ENCODE peak calls at places on chromosomes 3 and 15, in four cellular contexts. I is stimulated activated CD4-positive, alpha-beta T cell treated with anti-CD3 and anti-CD28 coated beads, Interleukin-15, amount 100 ng/mL, for 1 hour; T is LoVo; K is astrocyte. E is an unnamed sample.

GRCh38 chr3:12869025-12869695 is 27.8 kb upstream of the RPL32 start:
- DNase-seq in I (no peak), T (no peak), K (no peak), E (no peak)

GRCh38 chr3:106086636-106087035 is 217.8 kb upstream of the CBLB start:
- DNase-seq in I (no peak), T (peak), K (no peak), E (no peak)

GRCh38 chr15:68276668-68277067 is 877 bp upstream of the FEM1B start:
- DNase-seq in I (no peak), T (no peak), K (no peak), E (no peak)

GRCh38 chr15:70087708-70088352 is 9.9 kb downstream of the TLE3 start:
- DNase-seq in I (no peak), T (no peak), K (no peak), E (no peak)

GRCh38 chr3:29515451-29515850 is 234.6 kb downstream of the RBMS3 start:
- DNase-seq in I (no peak), T (no peak), K (peak), E (no peak)

GRCh38 chr3:48039487-48040190 is 23.4 kb upstream of the MAP4 start:
- DNase-seq in I (no peak), T (peak), K (peak), E (no peak)

GRCh38 chr3:142850395-142851023 is 38.4 kb downstream of the PCOLCE2 start:
- DNase-seq in I (no peak), T (peak), K (peak), E (no peak)

GRCh38 chr3:42148982-42149432 is 57.9 kb downstream of the TRAK1 start:
- DNase-seq in I (no peak), T (no peak), K (peak), E (no peak)

GRCh38 chr15:58221591-58222241 is 83.5 kb downstream of the AQP9 start:
- DNase-seq in I (no peak), T (peak), K (no peak), E (no peak)

GRCh38 chr3:16848007-16848406 is 36.7 kb upstream of the PLCL2 start:
- DNase-seq in I (no peak), T (no peak), K (no peak), E (no peak)

GRCh38 chr3:120094776-120095225 is 554 bp upstream of the GSK3B start:
- DNase-seq in I (no peak), T (peak), K (peak), E (peak)

GRCh38 chr3:56989434-56990294 is 70.8 kb upstream of the SPATA12 start:
- DNase-seq in I (no peak), T (no peak), K (no peak), E (no peak)

GRCh38 chr3:121111914-121112612 is 204.1 kb downstream of the STXBP5L start:
- DNase-seq in I (no peak), T (no peak), K (no peak), E (no peak)

GRCh38 chr15:62277816-62278394 is 112.8 kb upstream of the C2CD4B start:
- DNase-seq in I (no peak), T (no peak), K (no peak), E (no peak)

GRCh38 chr3:161066926-161067325 is 38.2 kb downstream of the B3GALNT1 start:
- DNase-seq in I (no peak), T (no peak), K (no peak), E (no peak)

GRCh38 chr3:71503525-71504249 is 79.8 kb downstream of the FOXP1 start:
- DNase-seq in I (no peak), T (no peak), K (peak), E (no peak)

GRCh38 chr3:28286595-28286994 is 45.2 kb downstream of the CMC1 start:
- DNase-seq in I (no peak), T (peak), K (peak), E (no peak)

GRCh38 chr3:125220681-125221429 is 8.3 kb upstream of the SLC12A8 start:
- DNase-seq in I (no peak), T (no peak), K (peak), E (no peak)

GRCh38 chr3:49805367-49805782 is 2.3 kb downstream of the INKA1 start:
- DNase-seq in I (no peak), T (no peak), K (no peak), E (no peak)

GRCh38 chr3:33496449-33496848 is 56.2 kb upstream of the UBP1 start:
- DNase-seq in I (no peak), T (no peak), K (no peak), E (no peak)

GRCh38 chr3:36114353-36114752 is 266.0 kb upstream of the STAC start:
- DNase-seq in I (no peak), T (no peak), K (no peak), E (no peak)

GRCh38 chr15:101148166-101148880 is 103.5 kb downstream of the CHSY1 start:
- DNase-seq in I (no peak), T (no peak), K (no peak), E (no peak)

GRCh38 chr15:75620043-75620775 is 5.3 kb downstream of the SNUPN start:
- DNase-seq in I (no peak), T (no peak), K (peak), E (no peak)

GRCh38 chr3:71299160-71299559 is 284.4 kb downstream of the FOXP1 start:
- DNase-seq in I (no peak), T (no peak), K (no peak), E (peak)

GRCh38 chr3:157429703-157430102 is 6.9 kb upstream of the PTX3 start:
- DNase-seq in I (no peak), T (no peak), K (no peak), E (no peak)

GRCh38 chr15:88681610-88682221 is 42.9 kb downstream of the ISG20 start:
- DNase-seq in I (no peak), T (no peak), K (no peak), E (no peak)

GRCh38 chr3:73586628-73587027 is 38.1 kb downstream of the PDZRN3 start:
- DNase-seq in I (no peak), T (no peak), K (no peak), E (no peak)

GRCh38 chr3:149501524-149501923 is 27.0 kb downstream of the TM4SF4 start:
- DNase-seq in I (no peak), T (no peak), K (peak), E (no peak)

E was measured in naive thymus-derived CD8-positive, alpha-beta T cell.